ENCODE peak calls at places on chromosomes 12 and 14, in ten cellular contexts. H, D, Y, R, G, U, O, A, K and S are unnamed samples.

GRCh38 chr12:41573445-41573844 is 385.3 kb downstream of the PDZRN4 start:
- DNase-seq in H (no peak), D (no peak), Y (no peak), R (no peak), G (no peak), U (no peak), O (no peak), A (no peak), K (no peak), S (no peak)

GRCh38 chr12:57096099-57096572 is 7.2 kb downstream of the NAB2 start:
- DNase-seq in H (no peak), D (no peak), Y (no peak), R (no peak), G (peak; percentile 21), U (no peak), O (no peak), A (no peak), K (no peak), S (no peak)

GRCh38 chr14:51784466-51784865 is 75.9 kb upstream of the GNG2 start:
- DNase-seq in H (no peak), D (no peak), Y (no peak), R (no peak), G (no peak), U (no peak), O (no peak), A (no peak), K (no peak), S (no peak)

GRCh38 chr12:8692573-8692972 is 5.2 kb upstream of the RIMKLB start:
- DNase-seq in H (peak; percentile 64), D (no peak), Y (peak; percentile 62), R (peak; percentile 97), G (no peak), U (peak; percentile 45), O (peak; percentile 10), A (peak; percentile 52), K (no peak), S (no peak)

GRCh38 chr12:94265521-94265920 is 117.1 kb downstream of the PLXNC1 start:
- DNase-seq in H (no peak), D (no peak), Y (no peak), R (no peak), G (no peak), U (no peak), O (no peak), A (no peak), K (no peak), S (no peak)

GRCh38 chr12:101795786-101796185 is 35.0 kb downstream of the GNPTAB start:
- DNase-seq in H (no peak), D (no peak), Y (no peak), R (no peak), G (no peak), U (no peak), O (no peak), A (no peak), K (no peak), S (no peak)

GRCh38 chr12:121288158-121288848 is 8.2 kb downstream of the CAMKK2 start:
- DNase-seq in H (no peak), D (no peak), Y (no peak), R (no peak), G (no peak), U (no peak), O (no peak), A (no peak), K (no peak), S (no peak)

GRCh38 chr12:27864521-27864920 is 84.5 kb upstream of the MANSC4 start:
- DNase-seq in H (no peak), D (no peak), Y (no peak), R (peak; percentile 34), G (no peak), U (no peak), O (no peak), A (no peak), K (no peak), S (no peak)

GRCh38 chr14:54572316-54572715 is 5.4 kb downstream of the SAMD4A start:
- DNase-seq in H (no peak), D (no peak), Y (no peak), R (peak; percentile 47), G (peak; percentile 29), U (no peak), O (no peak), A (no peak), K (no peak), S (no peak)

GRCh38 chr12:13340149-13340548 is 143.6 kb downstream of the EMP1 start:
- DNase-seq in H (no peak), D (no peak), Y (no peak), R (no peak), G (no peak), U (no peak), O (no peak), A (no peak), K (no peak), S (no peak)

GRCh38 chr12:17302001-17302400 is 696.0 kb upstream of the LMO3 start:
- DNase-seq in H (no peak), D (no peak), Y (no peak), R (no peak), G (no peak), U (no peak), O (no peak), A (no peak), K (no peak), S (no peak)

GRCh38 chr12:109064143-109064542 is 11.8 kb downstream of the USP30 start:
- DNase-seq in H (no peak), D (no peak), Y (no peak), R (no peak), G (no peak), U (no peak), O (no peak), A (no peak), K (no peak), S (no peak)

GRCh38 chr12:30145351-30146017 is 361.7 kb upstream of the TMTC1 start:
- DNase-seq in H (no peak), D (no peak), Y (no peak), R (no peak), G (no peak), U (no peak), O (no peak), A (no peak), K (no peak), S (no peak)

GRCh38 chr12:52582489-52582888 is 8.8 kb upstream of the KRT74 start:
- DNase-seq in H (no peak), D (no peak), Y (no peak), R (no peak), G (no peak), U (no peak), O (no peak), A (no peak), K (no peak), S (peak; percentile 25)
- H3K27me3 ChIP-seq in H (no peaks in the 10 kb centered on the region), D (no peaks in the 10 kb centered on the region), Y (no peaks in the 10 kb centered on the region), R (peaks cover 2% of the 10 kb centered on the region), G (peaks cover 15% of the 10 kb centered on the region), U (no peaks in the 10 kb centered on the region), O (no peaks in the 10 kb centered on the region), A (no peaks in the 10 kb centered on the region), K (no peaks in the 10 kb centered on the region), S (peaks cover 3% of the 10 kb centered on the region)

GRCh38 chr14:65101631-65102440 is 481 bp downstream of the MAX start:
- DNase-seq in H (peak; percentile 32), D (peak; percentile 30), Y (no peak), R (no peak), G (no peak), U (peak; percentile 34), O (no peak), A (peak; percentile 24), K (peak; percentile 60), S (peak; percentile 93)

GRCh38 chr14:65100905-65101541 is 1.3 kb downstream of the MAX start:
- DNase-seq in H (no peak), D (no peak), Y (no peak), R (peak; percentile 44), G (no peak), U (no peak), O (no peak), A (no peak), K (no peak), S (no peak)

GRCh38 chr14:65104791-65105190 is 2.5 kb upstream of the MAX start:
- DNase-seq in H (no peak), D (no peak), Y (no peak), R (no peak), G (no peak), U (peak; percentile 41), O (no peak), A (no peak), K (peak; percentile 57), S (no peak)

GRCh38 chr14:65103150-65103760 is 938 bp upstream of the MAX start:
- DNase-seq in H (no peak), D (no peak), Y (no peak), R (no peak), G (no peak), U (no peak), O (peak; percentile 25), A (no peak), K (no peak), S (peak; percentile 84)

GRCh38 chr14:65102441-65103149 is at the start of gene MAX:
- DNase-seq in H (peak; percentile 96), D (peak; percentile 98), Y (peak; percentile 99), R (peak; percentile 99), G (peak; percentile 88), U (peak; percentile 98), O (peak; percentile 99), A (peak; percentile 98), K (peak; percentile 99), S (peak; percentile 100)
- TF ChIP-seq POLR2A in H (peak; percentile 43), D (peak; percentile 78), Y (peak; percentile 91), R (peak; percentile 65), G (peak; percentile 63), U (peak; percentile 95), O (peak; percentile 90), A (peak; percentile 66), K (peak; percentile 93), S (peak; percentile 89)

DNA sequence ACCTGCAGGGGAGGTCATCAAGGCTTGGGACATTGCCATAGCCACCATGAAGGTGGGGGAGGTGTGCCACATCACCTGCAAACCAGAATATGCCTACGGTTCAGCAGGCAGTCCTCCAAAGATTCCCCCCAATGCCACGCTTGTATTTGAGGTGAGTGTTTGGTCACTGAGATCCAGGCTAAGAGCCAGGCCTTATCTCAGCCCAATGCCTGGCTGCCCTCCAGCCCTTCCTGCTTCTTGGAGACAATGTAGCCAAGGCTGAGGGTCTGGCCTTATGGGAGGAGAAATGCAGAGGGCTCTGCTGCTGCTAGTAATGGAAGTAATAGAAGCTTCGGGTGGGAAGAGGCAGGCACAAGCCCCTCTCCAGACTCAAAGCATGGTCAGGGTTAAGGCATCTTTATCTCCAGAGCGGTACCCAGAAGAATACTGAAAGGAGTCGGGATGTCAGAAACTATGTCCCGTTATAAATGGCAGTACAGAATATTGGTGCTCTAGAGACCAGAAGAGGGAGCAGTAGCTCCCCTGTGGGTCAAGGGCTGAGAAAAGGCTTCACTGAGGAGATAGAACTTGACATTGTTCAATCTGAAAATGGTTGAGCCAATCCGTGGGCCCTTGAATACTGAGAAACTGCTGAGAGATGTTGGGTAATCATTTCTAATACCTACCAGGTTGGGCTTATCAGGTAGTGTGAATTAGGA is 3.1 kb downstream of the FKBP4 start:
- DNase-seq in H (peak; percentile 57), D (peak; percentile 88), Y (peak; percentile 83), R (peak; percentile 83), G (no peak), U (no peak), O (peak; percentile 68), A (peak; percentile 60), K (no peak), S (no peak)
- H3K36me3 ChIP-seq in H (no peaks in the 10 kb centered on the region), D (peaks cover 57% of the 10 kb centered on the region), Y (peaks cover 54% of the 10 kb centered on the region), R (peaks cover 34% of the 10 kb centered on the region), G (peaks cover 69% of the 10 kb centered on the region), U (no peaks in the 10 kb centered on the region), O (peaks cover 28% of the 10 kb centered on the region), A (peaks cover 53% of the 10 kb centered on the region), K (no peaks in the 10 kb centered on the region), S (peaks cover 59% of the 10 kb centered on the region)

DNA sequence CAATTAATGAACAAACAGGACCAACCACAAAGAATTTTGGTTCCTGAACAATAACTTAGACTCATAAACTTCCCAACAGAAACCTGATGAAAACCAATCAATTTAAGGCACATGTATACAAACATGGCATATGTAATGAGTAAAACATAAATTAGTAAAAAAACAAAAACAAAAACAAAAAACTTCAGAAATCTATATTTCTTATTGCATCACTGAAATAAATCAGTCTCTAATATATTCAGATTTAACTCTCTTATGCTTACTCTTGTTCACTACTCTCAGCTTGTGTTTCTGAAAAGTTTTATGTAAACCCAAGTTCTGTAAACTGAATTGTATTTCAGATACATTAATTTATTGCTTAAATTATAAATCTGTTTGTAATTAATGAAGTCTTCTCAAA is 233.7 kb downstream of the SLC25A21 start:
- DNase-seq in H (no peak), D (no peak), Y (no peak), R (no peak), G (no peak), U (no peak), O (no peak), A (no peak), K (no peak), S (no peak)
- H3K27me3 ChIP-seq in H (no peaks in the 10 kb centered on the region), D (no peaks in the 10 kb centered on the region), Y (no peaks in the 10 kb centered on the region), R (no peaks in the 10 kb centered on the region), G (no peaks in the 10 kb centered on the region), U (peaks cover 24% of the 10 kb centered on the region), O (no peaks in the 10 kb centered on the region), A (no peaks in the 10 kb centered on the region), K (no peaks in the 10 kb centered on the region), S (no peaks in the 10 kb centered on the region)